ENCODE peak calls at places on chromosome 15, in five cellular contexts. A is CD8-positive, alpha-beta T cell; P is body of pancreas; T is cardiac fibroblast; B is A673. O is an unnamed sample.

GRCh38 chr15:37099321-37100108 is 834 bp downstream of the MEIS2 start:
- DNase-seq in B (peak), P (no peak), A (no peak), T (peak), O (no peak)

GRCh38 chr15:70461017-70461416 is 302.3 kb downstream of the UACA start:
- DNase-seq in A (no peak), T (no peak), B (no peak), P (no peak), O (no peak)

GRCh38 chr15:59327942-59328341 is 44.7 kb downstream of the MYO1E start:
- DNase-seq in A (no peak), B (no peak), T (no peak), P (no peak), O (no peak)

GRCh38 chr15:60957111-60957510 is 272.0 kb downstream of the RORA start:
- DNase-seq in A (no peak), B (no peak), P (no peak), T (no peak), O (no peak)

GRCh38 chr15:58574612-58575011 is 142.8 kb downstream of the LIPC start:
- DNase-seq in T (no peak), P (no peak), B (no peak), A (no peak), O (no peak)

GRCh38 chr15:89556413-89557262 is 18.6 kb upstream of the TICRR start:
- DNase-seq in T (peak), B (peak), A (peak), P (peak), O (peak)

GRCh38 chr15:65940618-65940909 is 71.3 kb downstream of the RAB11A start:
- DNase-seq in A (no peak), B (no peak), T (peak), P (no peak), O (no peak)

GRCh38 chr15:58932791-58933310 is 628 bp downstream of the SLTM start:
- DNase-seq in B (peak), A (no peak), P (peak), T (peak), O (no peak)

GRCh38 chr15:40058476-40059140 is 19.6 kb upstream of the SRP14 start:
- DNase-seq in T (peak), B (no peak), P (no peak), A (no peak), O (no peak)

GRCh38 chr15:48432688-48433087 is 101.5 kb downstream of the DUT start:
- DNase-seq in T (peak), B (no peak), A (no peak), P (no peak), O (no peak)

GRCh38 chr15:101003706-101004105 is 84.5 kb downstream of the LRRK1 start:
- DNase-seq in B (no peak), A (no peak), P (no peak), T (no peak), O (no peak)

GRCh38 chr15:51162865-51163762 is 68.4 kb upstream of the TNFAIP8L3 start:
- DNase-seq in A (peak), P (peak), B (peak), T (peak), O (peak)

GRCh38 chr15:81256916-81257315 is 60.2 kb downstream of the IL16 start:
- DNase-seq in A (no peak), B (peak), T (peak), P (no peak), O (no peak)

GRCh38 chr15:68764090-68764489 is 56.6 kb downstream of the ANP32A start:
- DNase-seq in B (no peak), P (no peak), A (no peak), T (no peak), O (no peak)

GRCh38 chr15:43169888-43170287 is 15.3 kb upstream of the CCNDBP1 start:
- DNase-seq in T (peak), A (no peak), B (no peak), P (no peak), O (no peak)

GRCh38 chr15:75348034-75348562 is 1.3 kb downstream of the NEIL1 start:
- DNase-seq in P (no peak), T (no peak), B (no peak), A (no peak), O (no peak)

GRCh38 chr15:79168922-79169322 is 78.3 kb upstream of the RASGRF1 start:
- DNase-seq in A (no peak), B (peak), P (peak), T (peak), O (no peak)

GRCh38 chr15:86911022-86911421 is 831.4 kb downstream of the AGBL1 start:
- DNase-seq in T (no peak), A (no peak), P (no peak), B (no peak), O (no peak)

GRCh38 chr15:75455982-75456531 is 4.6 kb upstream of the SIN3A start:
- DNase-seq in B (no peak), A (peak), P (no peak), T (peak), O (no peak)

GRCh38 chr15:69744421-69745162 is 292.0 kb downstream of the RPLP1 start:
- DNase-seq in P (no peak), B (peak), A (no peak), T (no peak), O (no peak)

GRCh38 chr15:58043192-58043903 is 22.2 kb downstream of the ALDH1A2 start:
- DNase-seq in T (peak), A (peak), B (peak), P (peak), O (no peak)

GRCh38 chr15:93152264-93152884 is 63.4 kb upstream of the RGMA start:
- DNase-seq in B (no peak), T (no peak), A (peak), P (no peak), O (no peak)

GRCh38 chr15:68404056-68404798 is 27.7 kb downstream of the ITGA11 start:
- DNase-seq in A (no peak), P (no peak), B (no peak), T (no peak), O (no peak)

GRCh38 chr15:97679289-97679688 is 281.2 kb upstream of the ARRDC4 start:
- DNase-seq in T (no peak), P (no peak), B (no peak), A (no peak), O (no peak)

GRCh38 chr15:93041159-93041547 is 47.9 kb downstream of the RGMA start:
- DNase-seq in B (no peak), P (no peak), A (no peak), T (no peak), O (peak)

GRCh38 chr15:41169784-41170183 is 53.7 kb upstream of the INO80 start:
- DNase-seq in A (no peak), P (no peak), B (no peak), T (no peak), O (no peak)

GRCh38 chr15:67096536-67097294 is 31.3 kb downstream of the SMAD3 start:
- DNase-seq in A (no peak), B (no peak), T (peak), P (no peak), O (no peak)

DNA sequence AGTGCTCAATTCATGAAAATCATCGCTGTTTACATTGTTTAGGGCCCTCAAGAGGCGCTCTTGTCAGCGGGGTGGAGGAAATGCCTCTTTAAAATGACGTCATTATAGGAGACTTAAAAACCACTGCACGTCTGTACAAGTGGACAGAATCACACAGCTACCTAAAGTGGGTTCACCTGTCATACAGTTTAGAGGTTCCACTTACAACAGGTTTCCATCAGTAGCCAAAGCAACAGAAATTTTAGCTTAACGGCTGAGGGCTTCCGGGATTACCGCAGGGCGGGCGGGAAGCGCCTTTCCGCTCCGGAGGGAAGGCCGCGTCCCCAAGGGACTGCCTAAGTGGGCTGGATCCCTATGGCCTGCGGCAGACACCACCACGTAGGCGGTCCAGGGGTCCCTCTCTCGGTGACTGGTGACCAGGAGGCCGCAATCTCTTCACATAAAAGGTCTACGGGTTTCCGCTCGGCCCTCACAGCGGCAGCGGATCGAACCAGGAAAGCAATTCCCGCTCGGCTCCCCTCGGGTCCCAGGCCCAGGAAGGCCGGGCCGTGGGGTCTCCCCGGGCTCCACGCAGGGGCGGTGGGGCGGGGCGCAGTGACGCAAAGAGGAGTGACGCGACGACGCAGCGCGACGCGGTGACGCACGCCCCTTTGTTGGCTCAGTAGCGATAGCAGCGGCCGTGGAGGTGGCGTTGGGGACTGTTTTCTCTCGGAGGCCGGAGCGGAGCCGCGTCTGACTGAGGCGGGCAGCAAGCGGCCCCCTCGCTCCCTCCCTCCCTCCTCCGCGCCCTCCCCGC is at the start of gene ARIH1:
- DNase-seq in B (peak), T (peak), A (peak), P (peak), O (peak)
- TF ChIP-seq CTCF in B (peak), T (peak), A (peak), P (no peak), O (peak)

GRCh38 chr15:32823750-32824149 is 105.9 kb downstream of the GREM1 start:
- DNase-seq in A (no peak), T (no peak), B (no peak), P (no peak), O (no peak)

GRCh38 chr15:32822739-32823138 is 104.9 kb downstream of the GREM1 start:
- DNase-seq in B (no peak), A (no peak), T (no peak), P (no peak), O (no peak)

GRCh38 chr15:32826685-32827084 is 108.9 kb downstream of the GREM1 start:
- DNase-seq in A (no peak), B (no peak), T (no peak), P (no peak), O (no peak)

GRCh38 chr15:32825219-32825618 is 107.4 kb downstream of the GREM1 start:
- DNase-seq in B (no peak), A (no peak), P (no peak), T (peak), O (no peak)

DNA sequence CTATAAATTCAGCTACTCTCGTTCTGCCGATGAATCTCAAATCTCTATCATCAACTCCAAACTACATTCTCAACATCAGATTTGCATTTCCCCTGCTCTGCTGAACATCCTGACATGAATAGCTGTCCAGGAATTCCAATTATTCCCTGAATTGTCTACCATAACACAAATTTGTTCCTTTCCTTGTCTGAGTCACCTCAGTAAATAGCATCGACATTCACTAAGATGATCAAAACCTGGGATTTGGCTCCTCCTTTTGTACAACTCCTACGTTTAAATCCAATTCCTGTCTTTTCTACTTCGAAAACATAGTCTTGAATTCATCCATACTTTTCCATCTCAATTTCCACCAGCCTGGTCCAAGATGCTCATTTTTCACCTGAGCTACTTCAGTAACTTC is 107.0 kb downstream of the GREM1 start:
- DNase-seq in A (no peak), B (no peak), T (peak), P (no peak), O (no peak)
- TF ChIP-seq CTCF in A (no peak), B (no peak), T (no peak), P (no peak), O (no peak)

DNA sequence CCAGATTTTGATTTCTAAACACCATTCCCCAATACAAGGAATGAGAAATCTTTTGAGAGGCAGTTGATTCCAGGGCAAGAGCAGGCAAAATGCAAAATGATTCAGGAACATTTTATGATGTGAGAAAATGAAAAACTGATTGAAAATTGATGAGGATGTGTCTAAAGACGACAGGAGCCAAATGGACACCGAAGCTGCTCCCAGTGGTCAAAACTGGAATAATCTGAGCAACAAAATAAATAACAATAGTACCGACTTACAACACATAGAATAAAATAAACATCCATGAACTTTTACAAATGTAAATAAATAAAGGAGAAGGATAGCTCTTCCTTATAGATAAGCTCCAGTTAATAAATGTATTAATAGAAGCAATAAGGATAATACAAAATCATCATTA is 186.8 kb downstream of the OCA2 start:
- DNase-seq in P (no peak), T (no peak), A (no peak), B (no peak), O (no peak)
- TF ChIP-seq CTCF in P (no peak), T (no peak), A (no peak), B (no peak), O (no peak)

DNA sequence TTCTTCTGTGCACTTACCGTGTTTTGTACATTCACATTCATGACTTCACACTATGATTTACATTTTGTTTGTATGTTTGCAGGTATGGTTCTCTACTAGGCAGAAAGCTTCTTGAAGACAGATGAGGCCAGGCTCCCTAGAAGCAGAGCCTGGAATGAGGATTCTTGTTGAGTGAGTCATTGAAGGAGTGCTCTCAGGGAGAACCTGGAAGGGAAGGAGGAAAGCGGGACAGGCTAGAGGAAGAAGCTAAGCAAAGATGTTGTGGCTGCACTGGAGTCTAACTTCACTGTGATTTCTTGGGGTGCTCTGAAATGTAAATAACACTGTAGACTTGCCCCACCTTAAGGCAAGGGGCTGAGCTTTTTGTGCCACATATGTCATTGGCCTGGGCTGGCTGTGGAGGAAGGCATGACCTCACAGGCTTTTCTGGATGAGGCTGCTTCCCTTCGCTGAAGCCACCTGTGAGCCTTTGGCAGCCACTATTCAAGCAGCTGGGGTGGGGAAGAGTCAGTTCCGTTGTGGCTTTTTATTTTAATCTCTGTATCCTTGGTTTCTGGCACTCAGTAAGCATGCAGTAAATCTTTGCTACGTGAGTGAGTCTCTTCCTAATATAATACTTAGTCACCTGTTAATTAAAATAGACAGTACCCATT is 307.3 kb downstream of the SV2B start:
- DNase-seq in B (peak), T (peak), A (no peak), P (no peak), O (no peak)
- TF ChIP-seq CTCF in B (no peak), T (no peak), A (no peak), P (no peak), O (no peak)

O was measured in D721Med.